ENCODE peak calls at places on chromosome X, in five cellular contexts. T is SK-MEL-5, R is foreskin fibroblast, W is mesothelial cell of epicardium, X is progenitor cell of endocrine pancreas. G is an unnamed sample.

GRCh38 chrX:148577711-148578110 is 77.3 kb downstream of the AFF2 start:
- DNase-seq in T (no peak), R (no peak), W (no peak), X (no peak), G (no peak)

GRCh38 chrX:82692991-82693390 is 815.1 kb upstream of the POU3F4 start:
- DNase-seq in T (no peak), R (no peak), W (no peak), X (no peak), G (no peak)

GRCh38 chrX:1686642-1687041 is 71.8 kb downstream of the ASMT start:
- DNase-seq in T (no peak), R (no peak), W (peak; percentile 11), X (no peak), G (no peak)

GRCh38 chrX:110156167-110156754 is 153.3 kb downstream of the TMEM164 start:
- DNase-seq in T (no peak), R (no peak), W (no peak), X (no peak), G (peak; percentile 23)

GRCh38 chrX:70481424-70481823 is 36.8 kb downstream of the DLG3 start:
- DNase-seq in T (no peak), R (no peak), W (no peak), X (no peak), G (no peak)

GRCh38 chrX:110162867-110163266 is 155.0 kb downstream of the AMMECR1 start:
- DNase-seq in T (no peak), R (no peak), W (no peak), X (no peak), G (no peak)

GRCh38 chrX:154605566-154605965 is 13.5 kb downstream of the CTAG1B start:
- DNase-seq in T (no peak), R (no peak), W (no peak), X (no peak), G (no peak)

GRCh38 chrX:115344885-115345653 is 55.6 kb downstream of the LUZP4 start:
- DNase-seq in T (peak; percentile 79), R (peak; percentile 91), W (peak; percentile 92), X (no peak), G (peak; percentile 94)

GRCh38 chrX:81261576-81261975 is 59.7 kb downstream of the SH3BGRL start:
- DNase-seq in T (no peak), R (no peak), W (no peak), X (no peak), G (no peak)

GRCh38 chrX:121642415-121642814 is 595.0 kb downstream of the GLUD2 start:
- DNase-seq in T (no peak), R (peak; percentile 29), W (no peak), X (no peak), G (no peak)

GRCh38 chrX:71366674-71367256 is 608 bp downstream of the TAF1 start:
- DNase-seq in T (peak; percentile 10), R (peak; percentile 12), W (peak; percentile 39), X (peak; percentile 13), G (peak; percentile 23)

GRCh38 chrX:11472879-11473278 is 179.7 kb downstream of the AMELX start:
- DNase-seq in T (no peak), R (no peak), W (no peak), X (no peak), G (no peak)

GRCh38 chrX:150587585-150588503 is 19.4 kb downstream of the MTM1 start:
- DNase-seq in T (peak; percentile 37), R (peak; percentile 6), W (no peak), X (no peak), G (peak; percentile 39)

GRCh38 chrX:119605398-119605738 is 856 bp downstream of the NKRF start:
- DNase-seq in T (no peak), R (no peak), W (no peak), X (no peak), G (peak; percentile 6)

G was measured in A673.